ENCODE peak calls at places on chromosomes 5 and 9, in five cellular contexts. O, X, Q, J and V are unnamed samples.

GRCh38 chr9:136756836-136757235 is 1.2 kb downstream of the LCN8 start:
- DNase-seq in O (no peak), X (no peak), Q (no peak), J (no peak), V (no peak)

GRCh38 chr5:145056805-145057204 is 778.3 kb downstream of the PRELID2 start:
- DNase-seq in O (no peak), X (peak; percentile 44), Q (peak; percentile 43), J (peak; percentile 10), V (peak; percentile 31)

GRCh38 chr9:16030513-16031185 is 477.8 kb downstream of the CCDC171 start:
- DNase-seq in O (no peak), X (peak; percentile 41), Q (peak; percentile 42), J (peak; percentile 98), V (peak; percentile 10)

GRCh38 chr9:116323571-116323970 is 170.0 kb downstream of the PAPPA start:
- DNase-seq in O (no peak), X (no peak), Q (no peak), J (no peak), V (no peak)

GRCh38 chr9:1231998-1232919 is 182.1 kb downstream of the DMRT2 start:
- DNase-seq in O (no peak), X (no peak), Q (no peak), J (peak; percentile 55), V (no peak)

GRCh38 chr5:94086194-94086593 is 344.8 kb upstream of the POU5F2 start:
- DNase-seq in O (no peak), X (no peak), Q (no peak), J (no peak), V (no peak)

GRCh38 chr5:124206540-124206939 is 539.9 kb downstream of the ZNF608 start:
- DNase-seq in O (no peak), X (no peak), Q (no peak), J (no peak), V (no peak)

GRCh38 chr5:141947366-141947765 is 10.6 kb downstream of the PCDH12 start:
- DNase-seq in O (no peak), X (no peak), Q (no peak), J (no peak), V (no peak)

GRCh38 chr5:86864022-86864421 is 246.3 kb downstream of the COX7C start:
- DNase-seq in O (no peak), X (no peak), Q (no peak), J (no peak), V (no peak)

GRCh38 chr5:180787025-180787424 is 15.6 kb downstream of the MGAT1 start:
- DNase-seq in O (peak; percentile 66), X (no peak), Q (no peak), J (no peak), V (no peak)

GRCh38 chr5:33806736-33807442 is 84.9 kb downstream of the ADAMTS12 start:
- DNase-seq in O (no peak), X (no peak), Q (no peak), J (peak; percentile 77), V (no peak)

GRCh38 chr5:177233206-177233605 is 70.3 kb downstream of the RAB24 start:
- DNase-seq in O (no peak), X (no peak), Q (no peak), J (no peak), V (no peak)

GRCh38 chr9:117184173-117184572 is 230.7 kb downstream of the ASTN2 start:
- DNase-seq in O (peak; percentile 80), X (no peak), Q (no peak), J (no peak), V (no peak)

GRCh38 chr9:24041294-24041693 is 215.3 kb upstream of the ELAVL2 start:
- DNase-seq in O (no peak), X (no peak), Q (no peak), J (peak; percentile 1), V (no peak)

GRCh38 chr9:36991516-36992134 is 42.4 kb downstream of the PAX5 start:
- DNase-seq in O (no peak), X (peak; percentile 33), Q (peak; percentile 66), J (peak; percentile 5), V (no peak)

GRCh38 chr5:121954086-121954485 is 7.7 kb upstream of the SRFBP1 start:
- DNase-seq in O (no peak), X (no peak), Q (no peak), J (no peak), V (no peak)

GRCh38 chr5:72611111-72611724 is 104.0 kb upstream of the ZNF366 start:
- DNase-seq in O (peak; percentile 94), X (peak; percentile 65), Q (peak; percentile 57), J (peak; percentile 81), V (peak; percentile 12)

GRCh38 chr5:100779669-100780375 is 123.3 kb downstream of the ST8SIA4 start:
- DNase-seq in O (no peak), X (no peak), Q (no peak), J (no peak), V (no peak)

GRCh38 chr9:38243993-38244392 is 148.5 kb upstream of the ALDH1B1 start:
- DNase-seq in O (no peak), X (no peak), Q (no peak), J (no peak), V (no peak)

GRCh38 chr5:32754251-32754650 is 43.1 kb downstream of the NPR3 start:
- DNase-seq in O (no peak), X (no peak), Q (no peak), J (no peak), V (no peak)

GRCh38 chr9:28212979-28213378 is 639.7 kb upstream of the C9orf72 start:
- DNase-seq in O (no peak), X (peak; percentile 8), Q (no peak), J (peak; percentile 89), V (no peak)

GRCh38 chr5:8396756-8397155 is 527.8 kb downstream of the MTRR start:
- DNase-seq in O (no peak), X (no peak), Q (no peak), J (no peak), V (no peak)

GRCh38 chr9:121269030-121269887 is 1.3 kb downstream of the GSN start:
- DNase-seq in O (no peak), X (no peak), Q (no peak), J (no peak), V (no peak)

GRCh38 chr5:139646912-139647391 is 1.2 kb upstream of the CXXC5 start:
- DNase-seq in O (peak; percentile 83), X (no peak), Q (no peak), J (no peak), V (no peak)

GRCh38 chr5:939368-939767 is 46.7 kb downstream of the TRIP13 start:
- DNase-seq in O (no peak), X (no peak), Q (no peak), J (no peak), V (no peak)

GRCh38 chr5:157870837-157871834 is 12.2 kb upstream of the CLINT1 start:
- DNase-seq in O (no peak), X (no peak), Q (peak; percentile 58), J (peak; percentile 25), V (no peak)

GRCh38 chr5:127893232-127893631 is 190.0 kb downstream of the CCDC192 start:
- DNase-seq in O (no peak), X (no peak), Q (no peak), J (no peak), V (no peak)